ENCODE peak calls at places on chromosomes 12 and 14, in five cellular contexts. P is body of pancreas, K is GM19239, T is RPMI8226, C is gastrocnemius medialis. E is an unnamed sample.

GRCh38 chr14:35045798-35046047 is 349 bp upstream of the FAM177A1 start:
- DNase-seq in T (no peak), P (no peak), K (no peak), C (no peak), E (no peak)

GRCh38 chr12:57631566-57632368 is 1.2 kb downstream of the B4GALNT1 start:
- DNase-seq in C (no peak), P (no peak), K (no peak), T (no peak), E (no peak)

GRCh38 chr14:54902143-54902520 is 494 bp downstream of the GCH1 start:
- DNase-seq in K (no peak), P (peak), T (peak), C (peak), E (peak)

GRCh38 chr12:44839785-44840184 is 36.3 kb downstream of the NELL2 start:
- DNase-seq in C (no peak), T (no peak), P (no peak), K (no peak), E (no peak)

GRCh38 chr12:3281588-3282150 is 204.5 kb downstream of the TSPAN9 start:
- DNase-seq in C (no peak), K (no peak), T (no peak), P (no peak), E (no peak)

GRCh38 chr12:118544569-118544968 is 168.2 kb downstream of the SUDS3 start:
- DNase-seq in T (no peak), K (no peak), C (no peak), P (no peak), E (no peak)

GRCh38 chr14:104100171-104101085 is 14.9 kb downstream of the ASPG start:
- DNase-seq in C (no peak), P (no peak), T (no peak), K (no peak), E (no peak)

GRCh38 chr12:6078378-6079083 is 45.9 kb downstream of the VWF start:
- DNase-seq in T (peak), K (no peak), C (no peak), P (no peak), E (no peak)

GRCh38 chr14:91866061-91866460 is 1.3 kb downstream of the TC2N start:
- DNase-seq in T (no peak), K (no peak), C (no peak), P (no peak), E (no peak)

GRCh38 chr14:36502558-36503508 is 17.2 kb downstream of the NKX2-1 start:
- DNase-seq in P (no peak), C (no peak), K (no peak), T (no peak), E (no peak)

GRCh38 chr12:43148711-43149110 is 403.3 kb downstream of the ADAMTS20 start:
- DNase-seq in K (no peak), C (no peak), P (no peak), T (no peak), E (peak)

GRCh38 chr14:39395555-39396254 is 36.5 kb downstream of the FBXO33 start:
- DNase-seq in P (no peak), K (no peak), C (no peak), T (no peak), E (no peak)

GRCh38 chr12:107400686-107401447 is 284.7 kb upstream of the PWP1 start:
- DNase-seq in P (no peak), C (no peak), K (no peak), T (no peak), E (peak)

GRCh38 chr12:102757154-102757873 is 159.7 kb downstream of the PAH start:
- DNase-seq in K (no peak), C (no peak), T (no peak), P (no peak), E (no peak)

GRCh38 chr12:99915251-99916082 is 69.3 kb downstream of the ANKS1B start:
- DNase-seq in K (no peak), T (no peak), C (no peak), P (no peak), E (no peak)

GRCh38 chr14:38851109-38851508 is 251.9 kb downstream of the SEC23A start:
- DNase-seq in C (no peak), P (no peak), T (no peak), K (no peak), E (no peak)

GRCh38 chr14:37593496-37594237 is 1.4 kb downstream of the FOXA1 start:
- DNase-seq in K (no peak), C (no peak), P (no peak), T (no peak), E (no peak)

GRCh38 chr12:106127289-106128126 is 11.2 kb downstream of the NUAK1 start:
- DNase-seq in C (no peak), K (no peak), P (no peak), T (no peak), E (no peak)

GRCh38 chr12:113070117-113070906 is 13.8 kb downstream of the DTX1 start:
- DNase-seq in T (no peak), K (no peak), C (no peak), P (no peak), E (no peak)

GRCh38 chr14:64706552-64707193 is 2.4 kb downstream of the PLEKHG3 start:
- DNase-seq in K (no peak), P (peak), T (no peak), C (no peak), E (no peak)

GRCh38 chr14:36718216-36718615 is 56.6 kb downstream of the PAX9 start:
- DNase-seq in C (no peak), T (no peak), K (no peak), P (no peak), E (no peak)

GRCh38 chr12:103423061-103423473 is 72.7 kb downstream of the C12orf42 start:
- DNase-seq in T (no peak), C (no peak), P (no peak), K (no peak), E (no peak)

GRCh38 chr12:107597695-107598410 is 87.7 kb upstream of the PWP1 start:
- DNase-seq in T (no peak), P (no peak), K (no peak), C (no peak), E (peak)

GRCh38 chr14:95537298-95538089 is 2.6 kb downstream of the GLRX5 start:
- DNase-seq in P (no peak), T (no peak), K (no peak), C (no peak), E (no peak)

GRCh38 chr14:105204206-105204930 is 23.3 kb upstream of the NUDT14 start:
- DNase-seq in P (peak), K (no peak), T (peak), C (no peak), E (no peak)

GRCh38 chr12:104986022-104986941 is at the start of gene NOPCHAP1:
- DNase-seq in K (peak), P (peak), T (peak), C (peak), E (peak)

GRCh38 chr12:111339306-111339938 is 29.5 kb downstream of the PHETA1 start:
- DNase-seq in C (no peak), T (no peak), P (no peak), K (no peak), E (no peak)

GRCh38 chr14:72883109-72883508 is 10.8 kb downstream of the DPF3 start:
- DNase-seq in P (no peak), K (no peak), C (no peak), T (no peak), E (no peak)

GRCh38 chr12:12022306-12022931 is 48.3 kb upstream of the BCL2L14 start:
- DNase-seq in P (no peak), K (no peak), T (no peak), C (no peak), E (peak)

GRCh38 chr12:93135286-93136239 is 206.5 kb upstream of the EEA1 start:
- DNase-seq in K (no peak), P (no peak), C (no peak), T (no peak), E (no peak)

GRCh38 chr14:102390064-102390463 is 27.3 kb downstream of the TECPR2 start:
- DNase-seq in P (no peak), C (no peak), K (no peak), T (no peak), E (no peak)